ENCODE peak calls at places on chromosome 14, in ten cellular contexts. P is ovary, X is H9, C is A172, A is NCI-H2029 treated with DMSO at 0.1 percent for 48 hours, R is NCI-H2081, F is H4, T is GM12865, V is IMR-90, J is vagina. I is an unnamed sample.

GRCh38 chr14:100875861-100876590 is 27.5 kb downstream of the RTL1 start:
- DNase-seq in P (no peak), X (no peak), C (no peak), A (no peak), R (no peak), F (no peak), T (no peak), V (no peak), J (no peak), I (no peak)

GRCh38 chr14:23185046-23185445 is 1.6 kb upstream of the SLC7A8 start:
- DNase-seq in P (no peak), X (no peak), C (peak), A (no peak), R (no peak), F (no peak), T (no peak), V (peak), J (no peak), I (peak)

GRCh38 chr14:63179383-63179782 is 24.9 kb upstream of the RHOJ start:
- DNase-seq in P (no peak), X (no peak), C (no peak), A (no peak), R (no peak), F (no peak), T (no peak), V (no peak), J (no peak), I (no peak)

GRCh38 chr14:23695220-23695999 is 59.2 kb downstream of the DHRS2 start:
- DNase-seq in P (peak), X (peak), C (no peak), A (no peak), R (no peak), F (no peak), T (no peak), V (no peak), J (no peak), I (no peak)

GRCh38 chr14:104320611-104321086 is 182.3 kb downstream of the KIF26A start:
- DNase-seq in P (no peak), X (peak), C (no peak), A (no peak), R (no peak), F (no peak), T (no peak), V (no peak), J (no peak), I (no peak)

GRCh38 chr14:59964251-59965007 is 44.5 kb downstream of the LRRC9 start:
- DNase-seq in P (no peak), X (no peak), C (no peak), A (no peak), R (no peak), F (no peak), T (peak), V (peak), J (no peak), I (peak)

GRCh38 chr14:103568952-103569351 is 6.2 kb downstream of the COA8 start:
- DNase-seq in P (no peak), X (no peak), C (no peak), A (no peak), R (peak), F (no peak), T (no peak), V (no peak), J (no peak), I (no peak)

GRCh38 chr14:56185991-56186390 is 67.8 kb downstream of the PELI2 start:
- DNase-seq in P (no peak), X (no peak), C (no peak), A (peak), R (peak), F (no peak), T (no peak), V (no peak), J (no peak), I (no peak)

GRCh38 chr14:68245146-68246073 is 425.8 kb downstream of the RAD51B start:
- DNase-seq in P (peak), X (no peak), C (peak), A (no peak), R (no peak), F (peak), T (no peak), V (peak), J (no peak), I (peak)

GRCh38 chr14:52023518-52023917 is 34.2 kb downstream of the RTRAF start:
- DNase-seq in P (no peak), X (no peak), C (no peak), A (no peak), R (no peak), F (no peak), T (no peak), V (peak), J (no peak), I (peak)

GRCh38 chr14:76473381-76474263 is 97.7 kb downstream of the ESRRB start:
- DNase-seq in P (no peak), X (peak), C (peak), A (no peak), R (no peak), F (no peak), T (peak), V (peak), J (no peak), I (peak)

I was measured in iris pigment epithelial cell.